ENCODE peak calls at places on chromosome X, in five cellular contexts. One of them, this sample, is unnamed.

GRCh38 chrX:10634681-10635161 is 14.3 kb upstream of the MID1 start:
- DNase-seq in BE2C: peak; percentile 18
- DNase-seq in pancreas: no peak
- DNase-seq in hepatocyte: no peak
- DNase-seq in dorsolateral prefrontal cortex: no peak
- DNase-seq in this sample: peak; percentile 49

GRCh38 chrX:47574609-47575325 is 7.5 kb upstream of the TIMP1 start:
- DNase-seq in dorsolateral prefrontal cortex: no peak
- DNase-seq in hepatocyte: no peak
- DNase-seq in pancreas: no peak
- DNase-seq in BE2C: no peak
- DNase-seq in this sample: no peak

GRCh38 chrX:10633722-10634121 is 13.3 kb upstream of the MID1 start:
- DNase-seq in BE2C: peak; percentile 22
- DNase-seq in pancreas: no peak
- DNase-seq in dorsolateral prefrontal cortex: no peak
- DNase-seq in hepatocyte: peak; percentile 54
- DNase-seq in this sample: peak; percentile 97

GRCh38 chrX:153925387-153925738 is 701 bp downstream of the ARHGAP4 start:
- DNase-seq in pancreas: no peak
- DNase-seq in dorsolateral prefrontal cortex: no peak
- DNase-seq in hepatocyte: no peak
- DNase-seq in BE2C: no peak
- DNase-seq in this sample: no peak

GRCh38 chrX:68163446-68163845 is 269.8 kb downstream of the OPHN1 start:
- DNase-seq in hepatocyte: no peak
- DNase-seq in pancreas: no peak
- DNase-seq in dorsolateral prefrontal cortex: no peak
- DNase-seq in BE2C: no peak
- DNase-seq in this sample: peak; percentile 46

GRCh38 chrX:109347618-109348017 is 134.3 kb downstream of the GUCY2F start:
- DNase-seq in BE2C: no peak
- DNase-seq in hepatocyte: peak; percentile 58
- DNase-seq in pancreas: no peak
- DNase-seq in dorsolateral prefrontal cortex: no peak
- DNase-seq in this sample: no peak

GRCh38 chrX:19840899-19841648 is 46.3 kb downstream of the SH3KBP1 start:
- DNase-seq in BE2C: no peak
- DNase-seq in dorsolateral prefrontal cortex: no peak
- DNase-seq in pancreas: no peak
- DNase-seq in hepatocyte: no peak
- DNase-seq in this sample: no peak

GRCh38 chrX:101265869-101266428 is 25.2 kb downstream of the TAF7L start:
- DNase-seq in pancreas: no peak
- DNase-seq in BE2C: no peak
- DNase-seq in dorsolateral prefrontal cortex: no peak
- DNase-seq in hepatocyte: no peak
- DNase-seq in this sample: no peak

GRCh38 chrX:13293700-13294099 is 26.2 kb downstream of the ATXN3L start:
- DNase-seq in pancreas: no peak
- DNase-seq in BE2C: no peak
- DNase-seq in dorsolateral prefrontal cortex: no peak
- DNase-seq in hepatocyte: peak; percentile 8
- DNase-seq in this sample: peak; percentile 95

GRCh38 chrX:72086995-72087394 is 44.7 kb downstream of the RTL5 start:
- DNase-seq in pancreas: no peak
- DNase-seq in BE2C: no peak
- DNase-seq in dorsolateral prefrontal cortex: no peak
- DNase-seq in hepatocyte: no peak
- DNase-seq in this sample: no peak

GRCh38 chrX:106611323-106611681 is 476 bp upstream of the RADX start:
- DNase-seq in BE2C: no peak
- DNase-seq in dorsolateral prefrontal cortex: no peak
- DNase-seq in hepatocyte: no peak
- DNase-seq in pancreas: no peak
- DNase-seq in this sample: no peak

GRCh38 chrX:106615041-106615440 is 3.3 kb downstream of the RADX start:
- DNase-seq in hepatocyte: no peak
- DNase-seq in pancreas: no peak
- DNase-seq in dorsolateral prefrontal cortex: no peak
- DNase-seq in BE2C: no peak
- DNase-seq in this sample: peak; percentile 50

GRCh38 chrX:106611682-106612402 is at the start of gene RADX:
- DNase-seq in dorsolateral prefrontal cortex: peak; percentile 10
- DNase-seq in pancreas: peak; percentile 80
- DNase-seq in hepatocyte: peak; percentile 89
- DNase-seq in BE2C: peak; percentile 75
- DNase-seq in this sample: peak; percentile 97

GRCh38 chrX:106613277-106613676 is 1.5 kb downstream of the RADX start:
- DNase-seq in pancreas: no peak
- DNase-seq in hepatocyte: no peak
- DNase-seq in BE2C: no peak
- DNase-seq in dorsolateral prefrontal cortex: no peak
- DNase-seq in this sample: peak; percentile 25

GRCh38 chrX:106612403-106612789 is 618 bp downstream of the RADX start:
- DNase-seq in BE2C: no peak
- DNase-seq in hepatocyte: peak; percentile 13
- DNase-seq in pancreas: no peak
- DNase-seq in dorsolateral prefrontal cortex: no peak
- DNase-seq in this sample: peak; percentile 34
- H3K27me3 ChIP-seq in BE2C: peaks cover 2% of the 10 kb centered on the region
- H3K27me3 ChIP-seq in hepatocyte: no peaks in the 10 kb centered on the region
- H3K27me3 ChIP-seq in pancreas: peaks cover 5% of the 10 kb centered on the region
- H3K27me3 ChIP-seq in dorsolateral prefrontal cortex: peaks cover 62% of the 10 kb centered on the region
- H3K27me3 ChIP-seq in this sample: no peaks in the 10 kb centered on the region

GRCh38 chrX:45517090-45517973 is 316.7 kb upstream of the DIPK2B start:
- DNase-seq in hepatocyte: no peak
- DNase-seq in pancreas: no peak
- DNase-seq in dorsolateral prefrontal cortex: no peak
- DNase-seq in BE2C: no peak
- DNase-seq in this sample: no peak

GRCh38 chrX:45513042-45513441 is 312.4 kb upstream of the DIPK2B start:
- DNase-seq in hepatocyte: no peak
- DNase-seq in dorsolateral prefrontal cortex: no peak
- DNase-seq in BE2C: no peak
- DNase-seq in pancreas: no peak
- DNase-seq in this sample: no peak

GRCh38 chrX:45518552-45518951 is 317.9 kb upstream of the DIPK2B start:
- DNase-seq in hepatocyte: no peak
- DNase-seq in dorsolateral prefrontal cortex: no peak
- DNase-seq in pancreas: no peak
- DNase-seq in BE2C: no peak
- DNase-seq in this sample: no peak

GRCh38 chrX:45515262-45516215 is 314.9 kb upstream of the DIPK2B start:
- DNase-seq in hepatocyte: peak; percentile 71
- DNase-seq in BE2C: no peak
- DNase-seq in dorsolateral prefrontal cortex: no peak
- DNase-seq in pancreas: peak; percentile 34
- DNase-seq in this sample: peak; percentile 63
- H3K27me3 ChIP-seq in hepatocyte: no peaks in the 10 kb centered on the region
- H3K27me3 ChIP-seq in BE2C: no peaks in the 10 kb centered on the region
- H3K27me3 ChIP-seq in dorsolateral prefrontal cortex: peaks cover 55% of the 10 kb centered on the region
- H3K27me3 ChIP-seq in pancreas: no peaks in the 10 kb centered on the region
- H3K27me3 ChIP-seq in this sample: no peaks in the 10 kb centered on the region

DNA sequence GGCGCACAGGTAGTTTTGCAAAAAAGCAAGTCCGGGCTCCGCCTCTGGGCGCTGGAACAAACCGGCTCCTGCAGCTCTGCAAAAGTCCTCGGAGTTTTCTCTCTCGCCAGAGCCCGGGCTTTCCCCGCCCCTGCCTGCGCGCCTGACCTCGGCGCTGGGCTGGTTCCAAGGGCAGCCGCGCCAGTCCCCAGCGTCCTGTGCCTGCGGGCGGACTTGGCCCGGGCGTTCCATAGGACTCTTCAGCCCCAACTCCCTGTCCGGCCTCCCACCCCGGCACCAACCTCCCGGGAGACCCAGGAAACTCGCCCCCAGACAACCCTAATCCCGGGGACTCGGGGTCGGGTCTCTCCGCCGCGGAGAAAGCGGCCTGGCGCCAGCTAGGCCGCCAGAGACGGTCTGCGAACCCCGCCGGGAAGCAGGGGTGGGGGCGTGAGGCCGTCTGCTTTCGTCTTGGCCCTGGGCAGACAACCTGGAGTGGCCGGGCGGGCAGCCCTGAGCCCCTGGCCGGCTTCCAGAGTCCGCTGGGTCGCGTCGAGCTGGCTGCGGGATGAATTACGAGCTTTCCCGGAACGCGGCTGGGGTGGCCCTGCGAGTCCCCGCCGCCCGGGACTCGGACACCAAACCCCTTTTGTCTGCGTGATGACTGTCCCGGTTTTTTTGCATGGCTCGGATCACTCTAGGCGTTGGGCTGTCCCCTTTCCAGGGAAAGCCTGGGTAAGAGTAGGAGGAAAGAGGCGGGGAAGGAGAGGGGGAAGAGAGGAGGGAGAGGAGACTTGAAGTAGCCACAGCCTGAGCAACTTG is 971 bp downstream of the MXRA5 start:
- DNase-seq in dorsolateral prefrontal cortex: no peak
- DNase-seq in hepatocyte: peak; percentile 66
- DNase-seq in BE2C: no peak
- DNase-seq in pancreas: peak; percentile 81
- DNase-seq in this sample: no peak
- H3K27me3 ChIP-seq in dorsolateral prefrontal cortex: peaks cover 80% of the 10 kb centered on the region
- H3K27me3 ChIP-seq in hepatocyte: no peaks in the 10 kb centered on the region
- H3K27me3 ChIP-seq in BE2C: no peaks in the 10 kb centered on the region
- H3K27me3 ChIP-seq in pancreas: no peaks in the 10 kb centered on the region
- H3K27me3 ChIP-seq in this sample: no peaks in the 10 kb centered on the region

GRCh38 chrX:40172980-40173661 is 75.4 kb upstream of the BCOR start:
- DNase-seq in dorsolateral prefrontal cortex: no peak
- DNase-seq in hepatocyte: no peak
- DNase-seq in BE2C: no peak
- DNase-seq in pancreas: no peak
- DNase-seq in this sample: no peak
- H3K27me3 ChIP-seq in dorsolateral prefrontal cortex: peaks cover 93% of the 10 kb centered on the region
- H3K27me3 ChIP-seq in hepatocyte: peaks cover 10% of the 10 kb centered on the region
- H3K27me3 ChIP-seq in BE2C: no peaks in the 10 kb centered on the region
- H3K27me3 ChIP-seq in pancreas: peaks cover under 1% of the 10 kb centered on the region
- H3K27me3 ChIP-seq in this sample: no peaks in the 10 kb centered on the region

DNA sequence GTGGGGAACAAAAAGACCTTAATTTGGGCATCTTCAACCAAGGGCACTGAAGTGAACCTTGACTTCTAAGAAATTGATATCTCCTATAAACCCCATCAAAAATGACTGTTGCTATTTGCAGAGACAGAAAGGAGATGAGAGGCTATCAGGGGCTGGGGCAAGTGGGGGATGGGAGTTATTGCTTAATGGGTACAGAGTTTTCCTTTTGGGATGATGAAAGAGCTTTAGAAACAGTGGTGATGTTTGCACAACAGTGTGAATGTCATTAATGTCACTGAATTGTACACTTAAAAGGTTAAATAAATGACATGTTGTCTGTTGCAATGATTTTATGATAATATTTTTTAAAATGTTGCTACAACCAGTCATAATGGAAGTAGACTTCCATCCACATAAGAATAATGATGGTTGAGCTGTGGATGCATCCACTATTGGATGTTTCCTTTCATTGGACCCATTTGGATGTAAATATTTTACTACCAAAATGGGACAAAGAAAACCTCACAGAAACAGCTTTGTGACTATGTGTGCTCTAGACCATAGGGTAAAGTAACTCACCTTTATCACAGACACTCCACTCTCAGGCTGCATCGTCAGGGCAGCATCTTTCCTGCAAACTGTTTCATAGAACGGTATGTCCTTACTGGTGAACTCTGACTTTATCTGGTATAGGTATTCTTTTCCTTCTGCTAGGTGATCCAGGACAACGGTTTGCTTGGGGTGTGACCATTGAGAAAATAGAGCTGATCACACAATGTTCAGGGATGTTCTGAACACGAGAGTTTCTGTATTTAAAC is 31.6 kb upstream of the FAM9A start:
- DNase-seq in hepatocyte: no peak
- DNase-seq in pancreas: no peak
- DNase-seq in BE2C: no peak
- DNase-seq in dorsolateral prefrontal cortex: no peak
- DNase-seq in this sample: no peak
- H3K27me3 ChIP-seq in hepatocyte: no peaks in the 10 kb centered on the region
- H3K27me3 ChIP-seq in pancreas: peaks cover 5% of the 10 kb centered on the region
- H3K27me3 ChIP-seq in BE2C: no peaks in the 10 kb centered on the region
- H3K27me3 ChIP-seq in dorsolateral prefrontal cortex: peaks cover 87% of the 10 kb centered on the region
- H3K27me3 ChIP-seq in this sample: no peaks in the 10 kb centered on the region

This sample was measured in HAP-1.